ENCODE peak calls at places on chromosomes 2 and 18, in seven cellular contexts. U, W, H, F, P, D and E are unnamed samples.
A peak's percentile ranks its signal among the peaks of the same experiment; 100 is the strongest.

GRCh38 chr2:68059769-68060525 is 2.9 kb downstream of the C1D start:
- DNase-seq in H (no peak), U (no peak), F (no peak), D (no peak), W (no peak), P (no peak), E (no peak)

GRCh38 chr2:84474176-84474575 is 15.1 kb upstream of the SUCLG1 start:
- DNase-seq in F (no peak), P (no peak), U (peak; percentile 24), D (no peak), W (no peak), H (peak; percentile 24), E (peak; percentile 68)

GRCh38 chr2:233096006-233096405 is 35.9 kb downstream of the INPP5D start:
- DNase-seq in F (no peak), D (no peak), W (no peak), P (no peak), H (no peak), U (no peak), E (no peak)

GRCh38 chr2:8242734-8243133 is 439.1 kb upstream of the ID2 start:
- DNase-seq in H (no peak), U (no peak), D (no peak), F (no peak), P (no peak), W (no peak), E (no peak)

GRCh38 chr18:50849448-50849847 is 29.5 kb upstream of the ME2 start:
- DNase-seq in D (no peak), H (no peak), P (no peak), U (no peak), W (no peak), F (no peak), E (no peak)

GRCh38 chr2:241922396-241922795 is 52.9 kb downstream of the RTP5 start:
- DNase-seq in P (no peak), U (peak; percentile 8), F (no peak), D (no peak), W (no peak), H (no peak), E (no peak)

GRCh38 chr2:239778042-239778811 is 246.9 kb downstream of the NDUFA10 start:
- DNase-seq in D (no peak), W (peak; percentile 19), F (no peak), U (no peak), H (no peak), P (no peak), E (no peak)

GRCh38 chr2:67215214-67215613 is 181.9 kb upstream of the ETAA1 start:
- DNase-seq in H (peak; percentile 92), P (no peak), F (peak; percentile 35), D (no peak), U (peak; percentile 89), W (peak; percentile 76), E (peak; percentile 5)

GRCh38 chr2:160908157-160908556 is 252.1 kb upstream of the TANK start:
- DNase-seq in D (no peak), W (no peak), F (no peak), U (no peak), P (no peak), H (no peak), E (no peak)

GRCh38 chr18:32509121-32509520 is 38.4 kb upstream of the GAREM1 start:
- DNase-seq in H (no peak), U (no peak), P (no peak), D (no peak), W (no peak), F (no peak), E (no peak)

GRCh38 chr2:130390460-130391057 is 34.7 kb downstream of the PTPN18 start:
- DNase-seq in D (no peak), P (peak; percentile 74), F (no peak), H (peak; percentile 68), U (peak; percentile 75), W (no peak), E (peak; percentile 58)

GRCh38 chr18:49768051-49768391 is 45.3 kb downstream of the ACAA2 start:
- DNase-seq in U (peak; percentile 42), P (peak; percentile 75), D (no peak), F (peak; percentile 18), H (peak; percentile 53), W (peak; percentile 85), E (peak; percentile 88)

GRCh38 chr2:190978389-190979053 is 35.5 kb downstream of the STAT1 start:
- DNase-seq in W (no peak), P (no peak), F (no peak), H (no peak), D (no peak), U (no peak), E (no peak)

GRCh38 chr2:176491172-176491904 is 222.1 kb downstream of the MTX2 start:
- DNase-seq in P (peak; percentile 85), U (peak; percentile 13), H (no peak), W (no peak), F (no peak), D (peak; percentile 71), E (peak; percentile 12)

GRCh38 chr2:47904903-47905453 is 1.3 kb downstream of the FBXO11 start:
- DNase-seq in D (no peak), H (peak; percentile 51), F (peak; percentile 19), P (peak; percentile 74), W (no peak), U (peak; percentile 36), E (peak; percentile 37)

GRCh38 chr2:234763051-234763909 is 188.5 kb upstream of the SH3BP4 start:
- DNase-seq in H (no peak), U (no peak), P (no peak), F (peak; percentile 86), D (no peak), W (no peak), E (no peak)

GRCh38 chr2:47225061-47225783 is 70.1 kb upstream of the STPG4 start:
- DNase-seq in D (peak; percentile 82), U (peak; percentile 81), F (peak; percentile 97), P (peak; percentile 90), H (peak; percentile 71), W (no peak), E (peak; percentile 60)

GRCh38 chr18:79863946-79864725 is 66.4 kb downstream of the KCNG2 start:
- DNase-seq in H (no peak), F (no peak), U (no peak), P (no peak), W (no peak), D (no peak), E (no peak)

GRCh38 chr2:127371037-127371436 is 16.7 kb downstream of the MAP3K2 start:
- DNase-seq in H (no peak), F (no peak), W (no peak), D (peak; percentile 68), P (peak; percentile 88), U (no peak), E (peak; percentile 81)

GRCh38 chr18:7572837-7573236 is 5.7 kb downstream of the PTPRM start:
- DNase-seq in P (no peak), W (no peak), D (no peak), F (no peak), H (no peak), U (no peak), E (no peak)

GRCh38 chr2:189628817-189629552 is 32.3 kb upstream of the ASNSD1 start:
- DNase-seq in F (peak; percentile 33), H (no peak), P (no peak), U (no peak), W (no peak), D (no peak), E (no peak)

DNA sequence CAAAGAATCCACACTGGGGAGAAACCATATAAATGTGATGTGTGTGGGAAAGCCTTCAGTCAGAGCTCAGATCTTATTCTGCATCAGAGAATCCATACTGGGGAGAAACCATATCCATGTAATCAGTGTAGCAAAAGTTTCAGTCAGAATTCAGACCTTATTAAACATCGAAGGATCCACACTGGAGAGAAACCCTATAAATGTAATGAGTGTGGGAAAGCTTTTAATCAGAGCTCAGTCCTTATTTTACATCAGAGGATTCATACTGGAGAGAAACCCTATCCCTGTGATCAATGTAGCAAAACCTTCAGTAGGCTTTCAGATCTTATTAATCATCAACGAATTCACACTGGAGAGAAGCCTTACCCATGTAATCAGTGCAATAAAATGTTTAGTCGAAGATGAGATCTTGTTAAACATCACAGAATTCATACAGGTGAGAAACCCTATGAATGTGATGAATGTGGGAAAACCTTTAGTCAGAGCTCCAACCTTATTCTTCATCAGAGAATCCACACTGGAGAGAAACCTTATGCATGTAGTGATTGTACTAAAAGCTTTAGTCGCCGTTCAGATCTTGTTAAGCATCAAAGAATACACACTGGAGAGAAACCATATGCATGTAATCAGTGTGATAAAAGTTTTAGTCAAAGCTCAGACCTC is 16.7 kb upstream of the ZSCAN30 start:
- DNase-seq in U (no peak), F (no peak), D (no peak), P (no peak), W (no peak), H (no peak), E (no peak)
- H3K9me3 ChIP-seq in U (no peaks in the 10 kb centered on the region), F (peaks cover 71% of the 10 kb centered on the region), D (peaks cover 36% of the 10 kb centered on the region), P (peaks cover 4% of the 10 kb centered on the region), W (peaks cover 45% of the 10 kb centered on the region), H (peaks cover 4% of the 10 kb centered on the region), E (no peaks in the 10 kb centered on the region)

GRCh38 chr18:71022389-71022788 is 733.5 kb downstream of the SOCS6 start:
- DNase-seq in D (no peak), P (no peak), H (no peak), U (no peak), W (no peak), F (no peak), E (no peak)
- H3K9me3 ChIP-seq in D (no peaks in the 10 kb centered on the region), P (no peaks in the 10 kb centered on the region), H (no peaks in the 10 kb centered on the region), U (no peaks in the 10 kb centered on the region), W (no peaks in the 10 kb centered on the region), F (peaks cover 2% of the 10 kb centered on the region), E (no peaks in the 10 kb centered on the region)

DNA sequence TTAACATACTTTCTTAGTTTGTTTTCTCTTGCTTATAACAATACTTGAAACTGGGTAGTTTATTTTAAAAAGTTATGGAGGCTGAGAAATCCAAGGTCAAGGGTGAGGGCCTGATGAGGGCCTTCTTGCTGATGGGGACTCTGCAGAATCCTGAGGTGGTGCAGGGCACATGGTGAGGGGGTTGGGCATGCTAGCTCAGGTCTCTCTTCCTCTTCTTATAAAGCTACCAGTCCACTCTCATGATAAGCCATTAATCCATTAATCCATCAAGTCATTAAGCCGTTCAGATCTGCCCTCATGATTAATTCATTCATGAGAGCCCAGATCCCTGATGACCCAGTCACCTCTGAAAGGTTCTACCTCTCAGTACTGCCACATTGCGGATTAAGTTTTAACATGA is 21.4 kb downstream of the ALMS1 start:
- DNase-seq in P (no peak), H (no peak), U (no peak), D (no peak), W (no peak), F (no peak), E (no peak)
- H3K9me3 ChIP-seq in P (no peaks in the 10 kb centered on the region), H (no peaks in the 10 kb centered on the region), U (no peaks in the 10 kb centered on the region), D (no peaks in the 10 kb centered on the region), W (no peaks in the 10 kb centered on the region), F (peaks cover 17% of the 10 kb centered on the region), E (no peaks in the 10 kb centered on the region)

GRCh38 chr2:88746929-88747490 is 55.5 kb downstream of the RPIA start:
- DNase-seq in P (no peak), H (no peak), W (no peak), U (no peak), D (no peak), F (no peak), E (no peak)
- H3K9me3 ChIP-seq in P (no peaks in the 10 kb centered on the region), H (no peaks in the 10 kb centered on the region), W (no peaks in the 10 kb centered on the region), U (no peaks in the 10 kb centered on the region), D (no peaks in the 10 kb centered on the region), F (no peaks in the 10 kb centered on the region), E (no peaks in the 10 kb centered on the region)